ENCODE peak calls at places on chromosome 14, in ten cellular contexts. J, P, K, T, I, L, N, U, X and F are unnamed samples.

GRCh38 chr14:99035268-99035667 is 236.7 kb downstream of the BCL11B start:
- DNase-seq in J (peak; percentile 59), P (no peak), K (peak; percentile 21), T (no peak), I (no peak), L (no peak), N (no peak), U (peak; percentile 65), X (no peak), F (no peak)

GRCh38 chr14:82757775-82758174 is 1224.1 kb upstream of the SEL1L start:
- DNase-seq in J (no peak), P (no peak), K (no peak), T (no peak), I (no peak), L (no peak), N (no peak), U (no peak), X (no peak), F (no peak)

GRCh38 chr14:106286697-106287290 is 760.4 kb downstream of the TMEM121 start:
- DNase-seq in J (no peak), P (no peak), K (no peak), T (no peak), I (no peak), L (no peak), N (no peak), U (no peak), X (no peak), F (no peak)

GRCh38 chr14:96197969-96198368 is 6.7 kb upstream of the BDKRB2 start:
- DNase-seq in J (no peak), P (no peak), K (no peak), T (no peak), I (no peak), L (no peak), N (no peak), U (no peak), X (no peak), F (no peak)

GRCh38 chr14:89207925-89208328 is 209.1 kb downstream of the FOXN3 start:
- DNase-seq in J (no peak), P (no peak), K (no peak), T (no peak), I (no peak), L (no peak), N (no peak), U (no peak), X (no peak), F (no peak)

GRCh38 chr14:95535226-95536021 is 574 bp downstream of the GLRX5 start:
- DNase-seq in J (no peak), P (no peak), K (peak; percentile 48), T (no peak), I (no peak), L (no peak), N (no peak), U (no peak), X (no peak), F (peak; percentile 22)

GRCh38 chr14:31270196-31270772 is 62.7 kb upstream of the HECTD1 start:
- DNase-seq in J (no peak), P (no peak), K (peak; percentile 33), T (no peak), I (no peak), L (no peak), N (no peak), U (peak; percentile 57), X (no peak), F (no peak)

GRCh38 chr14:50804181-50804721 is 26.7 kb downstream of the NIN start:
- DNase-seq in J (no peak), P (no peak), K (no peak), T (no peak), I (no peak), L (no peak), N (no peak), U (no peak), X (peak; percentile 38), F (no peak)

GRCh38 chr14:76305474-76305826 is 70.5 kb upstream of the ESRRB start:
- DNase-seq in J (no peak), P (no peak), K (no peak), T (no peak), I (no peak), L (no peak), N (no peak), U (no peak), X (no peak), F (no peak)

GRCh38 chr14:80387563-80387981 is 176.3 kb upstream of the DIO2 start:
- DNase-seq in J (no peak), P (no peak), K (no peak), T (no peak), I (no peak), L (no peak), N (no peak), U (no peak), X (no peak), F (no peak)

GRCh38 chr14:104872469-104873341 is 7.6 kb downstream of the CEP170B start:
- DNase-seq in J (peak; percentile 43), P (no peak), K (peak; percentile 48), T (no peak), I (no peak), L (no peak), N (no peak), U (peak; percentile 63), X (peak; percentile 7), F (no peak)

GRCh38 chr14:60210703-60211102 is 38.3 kb upstream of the PPM1A start:
- DNase-seq in J (no peak), P (no peak), K (no peak), T (no peak), I (no peak), L (no peak), N (no peak), U (no peak), X (no peak), F (no peak)

GRCh38 chr14:71103662-71104484 is 196.6 kb downstream of the PCNX1 start:
- DNase-seq in J (no peak), P (peak; percentile 41), K (peak; percentile 79), T (no peak), I (no peak), L (no peak), N (peak; percentile 18), U (no peak), X (peak; percentile 54), F (peak; percentile 23)

GRCh38 chr14:90336401-90336800 is 4.7 kb upstream of the NRDE2 start:
- DNase-seq in J (no peak), P (no peak), K (no peak), T (no peak), I (no peak), L (no peak), N (no peak), U (no peak), X (no peak), F (no peak)

GRCh38 chr14:41154143-41154807 is 452.4 kb upstream of the LRFN5 start:
- DNase-seq in J (no peak), P (no peak), K (no peak), T (no peak), I (no peak), L (no peak), N (no peak), U (no peak), X (no peak), F (no peak)

GRCh38 chr14:74946659-74947281 is 8.6 kb downstream of the PGF start:
- DNase-seq in J (no peak), P (no peak), K (no peak), T (no peak), I (no peak), L (no peak), N (no peak), U (no peak), X (no peak), F (no peak)
- H3K27ac ChIP-seq in J (peak overlapping the region; percentile 42), P (no peak overlapping the region), K (no peak overlapping the region), T (peak overlapping the region; percentile 57), I (no peak overlapping the region), L (no peak overlapping the region), N (no peak overlapping the region), U (no peak overlapping the region), X (no peak overlapping the region), F (no peak overlapping the region)

DNA sequence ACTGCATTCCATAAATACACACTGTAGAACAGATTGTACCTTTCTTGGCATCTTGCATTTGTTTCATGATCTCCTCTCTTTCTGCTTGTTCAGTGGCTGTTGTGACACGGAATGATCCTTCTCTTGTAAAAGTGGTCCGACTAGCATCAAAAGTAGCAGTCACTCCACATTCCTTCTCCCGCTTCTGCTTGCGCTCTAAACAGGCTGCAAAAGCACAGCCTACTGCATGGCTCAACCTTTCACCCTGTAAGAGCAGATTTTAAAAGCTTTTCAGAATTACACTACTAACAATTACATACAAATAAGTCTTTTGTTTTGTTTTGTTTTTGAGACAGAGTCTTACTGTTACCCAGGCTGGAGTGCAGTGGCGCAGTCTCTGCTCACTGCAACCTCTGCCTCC is 49.8 kb downstream of the PAPLN start:
- DNase-seq in J (no peak), P (no peak), K (no peak), T (no peak), I (no peak), L (no peak), N (no peak), U (no peak), X (no peak), F (no peak)
- H3K4me3 ChIP-seq in J (no peak overlapping the region), P (no peak overlapping the region), K (no peak overlapping the region), T (no peak overlapping the region), I (no peak overlapping the region), L (no peak overlapping the region), N (no peak overlapping the region), U (no peak overlapping the region), X (no peak overlapping the region), F (no peak overlapping the region)

GRCh38 chr14:35196571-35196970 is 74.2 kb downstream of the PRORP start:
- DNase-seq in J (no peak), P (no peak), K (no peak), T (no peak), I (no peak), L (no peak), N (no peak), U (no peak), X (no peak), F (no peak)
- H3K27ac ChIP-seq in J (no peak overlapping the region), P (no peak overlapping the region), K (peak overlapping the region; percentile 33), T (no peak overlapping the region), I (peak overlapping the region; percentile 1), L (no peak overlapping the region), N (no peak overlapping the region), U (no peak overlapping the region), X (peak overlapping the region; percentile 71), F (no peak overlapping the region)

GRCh38 chr14:61713724-61714437 is 18.6 kb downstream of the HIF1A start:
- DNase-seq in J (no peak), P (no peak), K (no peak), T (no peak), I (no peak), L (no peak), N (no peak), U (no peak), X (no peak), F (no peak)

GRCh38 chr14:61719344-61720301 is 24.3 kb downstream of the HIF1A start:
- DNase-seq in J (no peak), P (no peak), K (no peak), T (no peak), I (no peak), L (no peak), N (no peak), U (no peak), X (no peak), F (peak; percentile 41)

GRCh38 chr14:61718039-61718438 is 22.7 kb downstream of the HIF1A start:
- DNase-seq in J (no peak), P (no peak), K (no peak), T (no peak), I (no peak), L (no peak), N (no peak), U (no peak), X (no peak), F (no peak)

GRCh38 chr14:61720302-61720677 is 25.0 kb downstream of the HIF1A start:
- DNase-seq in J (no peak), P (no peak), K (peak; percentile 14), T (no peak), I (no peak), L (no peak), N (no peak), U (no peak), X (no peak), F (no peak)

GRCh38 chr14:61716956-61717355 is 21.6 kb downstream of the HIF1A start:
- DNase-seq in J (no peak), P (no peak), K (no peak), T (no peak), I (no peak), L (no peak), N (no peak), U (no peak), X (no peak), F (no peak)
- H3K4me3 ChIP-seq in J (no peak overlapping the region), P (no peak overlapping the region), K (no peak overlapping the region), T (no peak overlapping the region), I (no peak overlapping the region), L (no peak overlapping the region), N (no peak overlapping the region), U (no peak overlapping the region), X (peak overlapping the region; percentile 4), F (no peak overlapping the region)